ENCODE peak calls at places on chromosomes 1 and 21, in six cellular contexts. One of them, this sample, is unnamed.

GRCh38 chr1:99756598-99756997 is 9.8 kb downstream of the FRRS1 start:
- DNase-seq in mesenchymal stem cell: no peak
- DNase-seq in OCI-LY7: no peak
- DNase-seq in AG04450: no peak
- DNase-seq in IMR-90: peak; percentile 64
- DNase-seq in dorsolateral prefrontal cortex: no peak
- DNase-seq in this sample: no peak

GRCh38 chr1:63112155-63112914 is 210.0 kb upstream of the FOXD3 start:
- DNase-seq in mesenchymal stem cell: peak; percentile 74
- DNase-seq in OCI-LY7: no peak
- DNase-seq in dorsolateral prefrontal cortex: no peak
- DNase-seq in AG04450: no peak
- DNase-seq in IMR-90: peak; percentile 31
- DNase-seq in this sample: no peak

GRCh38 chr1:232457607-232458006 is 172.3 kb downstream of the SIPA1L2 start:
- DNase-seq in OCI-LY7: peak; percentile 45
- DNase-seq in AG04450: no peak
- DNase-seq in dorsolateral prefrontal cortex: no peak
- DNase-seq in mesenchymal stem cell: no peak
- DNase-seq in IMR-90: no peak
- DNase-seq in this sample: no peak

GRCh38 chr1:95323117-95323516 is 89.1 kb downstream of the RWDD3 start:
- DNase-seq in dorsolateral prefrontal cortex: peak; percentile 18
- DNase-seq in AG04450: no peak
- DNase-seq in OCI-LY7: no peak
- DNase-seq in mesenchymal stem cell: peak; percentile 36
- DNase-seq in IMR-90: no peak
- DNase-seq in this sample: no peak

GRCh38 chr21:27329255-27329851 is 362.5 kb upstream of the ADAMTS5 start:
- DNase-seq in dorsolateral prefrontal cortex: no peak
- DNase-seq in mesenchymal stem cell: peak; percentile 68
- DNase-seq in AG04450: peak; percentile 65
- DNase-seq in IMR-90: peak; percentile 82
- DNase-seq in OCI-LY7: no peak
- DNase-seq in this sample: no peak

GRCh38 chr1:154792899-154793298 is 77.2 kb downstream of the KCNN3 start:
- DNase-seq in dorsolateral prefrontal cortex: no peak
- DNase-seq in OCI-LY7: no peak
- DNase-seq in IMR-90: no peak
- DNase-seq in mesenchymal stem cell: no peak
- DNase-seq in AG04450: no peak
- DNase-seq in this sample: no peak

GRCh38 chr1:45843474-45843905 is 40.1 kb downstream of the MAST2 start:
- DNase-seq in dorsolateral prefrontal cortex: no peak
- DNase-seq in OCI-LY7: peak; percentile 61
- DNase-seq in mesenchymal stem cell: peak; percentile 35
- DNase-seq in AG04450: no peak
- DNase-seq in IMR-90: peak; percentile 69
- DNase-seq in this sample: no peak

GRCh38 chr1:194568610-194569009 is 1382.2 kb upstream of the B3GALT2 start:
- DNase-seq in dorsolateral prefrontal cortex: no peak
- DNase-seq in IMR-90: peak; percentile 12
- DNase-seq in AG04450: no peak
- DNase-seq in mesenchymal stem cell: no peak
- DNase-seq in OCI-LY7: no peak
- DNase-seq in this sample: no peak

GRCh38 chr1:235004276-235004675 is 124.4 kb downstream of the TOMM20 start:
- DNase-seq in mesenchymal stem cell: no peak
- DNase-seq in dorsolateral prefrontal cortex: no peak
- DNase-seq in AG04450: no peak
- DNase-seq in OCI-LY7: no peak
- DNase-seq in IMR-90: no peak
- DNase-seq in this sample: no peak

GRCh38 chr1:208243522-208243850 is 698 bp downstream of the PLXNA2 start:
- DNase-seq in IMR-90: no peak
- DNase-seq in OCI-LY7: no peak
- DNase-seq in dorsolateral prefrontal cortex: no peak
- DNase-seq in mesenchymal stem cell: no peak
- DNase-seq in AG04450: no peak
- DNase-seq in this sample: no peak

GRCh38 chr1:39115271-39116110 is 89.0 kb upstream of the MACF1 start:
- DNase-seq in dorsolateral prefrontal cortex: no peak
- DNase-seq in mesenchymal stem cell: peak; percentile 58
- DNase-seq in IMR-90: peak; percentile 88
- DNase-seq in OCI-LY7: no peak
- DNase-seq in AG04450: no peak
- DNase-seq in this sample: no peak

GRCh38 chr1:64857347-64857746 is 109.0 kb downstream of the JAK1 start:
- DNase-seq in IMR-90: no peak
- DNase-seq in AG04450: no peak
- DNase-seq in mesenchymal stem cell: no peak
- DNase-seq in dorsolateral prefrontal cortex: no peak
- DNase-seq in OCI-LY7: no peak
- DNase-seq in this sample: no peak

GRCh38 chr1:64851664-64852063 is 106.8 kb downstream of the RAVER2 start:
- DNase-seq in dorsolateral prefrontal cortex: no peak
- DNase-seq in OCI-LY7: no peak
- DNase-seq in IMR-90: no peak
- DNase-seq in AG04450: no peak
- DNase-seq in mesenchymal stem cell: no peak
- DNase-seq in this sample: no peak

GRCh38 chr1:64854674-64855073 is 109.8 kb downstream of the RAVER2 start:
- DNase-seq in dorsolateral prefrontal cortex: no peak
- DNase-seq in OCI-LY7: no peak
- DNase-seq in mesenchymal stem cell: no peak
- DNase-seq in IMR-90: no peak
- DNase-seq in AG04450: no peak
- DNase-seq in this sample: no peak

GRCh38 chr1:64855557-64855956 is 110.7 kb downstream of the RAVER2 start:
- DNase-seq in dorsolateral prefrontal cortex: no peak
- DNase-seq in mesenchymal stem cell: no peak
- DNase-seq in OCI-LY7: no peak
- DNase-seq in IMR-90: no peak
- DNase-seq in AG04450: no peak
- DNase-seq in this sample: no peak

DNA sequence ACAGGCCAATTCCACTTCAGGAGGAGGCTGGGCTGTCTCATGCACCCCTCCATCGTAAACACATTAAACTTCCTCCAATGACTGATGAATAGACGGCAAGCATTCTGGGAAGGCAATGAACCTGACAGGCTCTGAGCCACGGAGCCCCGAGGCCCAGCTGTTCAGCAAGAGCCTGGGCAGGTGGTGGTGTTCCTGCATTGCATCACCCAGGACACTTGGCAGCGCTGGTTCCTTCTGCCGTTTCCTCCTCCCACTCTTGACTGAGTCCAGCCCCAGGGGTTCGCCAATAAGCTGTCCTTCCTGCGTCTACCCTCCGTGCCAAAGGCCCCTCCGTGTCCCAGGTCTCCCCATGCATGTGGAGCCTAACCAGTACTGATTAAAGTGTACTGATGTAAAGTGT is 109.8 kb downstream of the JAK1 start:
- DNase-seq in OCI-LY7: peak; percentile 52
- DNase-seq in mesenchymal stem cell: no peak
- DNase-seq in IMR-90: peak; percentile 15
- DNase-seq in AG04450: no peak
- DNase-seq in dorsolateral prefrontal cortex: no peak
- DNase-seq in this sample: no peak
- H3K27ac ChIP-seq in OCI-LY7: no peak overlapping the region
- H3K27ac ChIP-seq in mesenchymal stem cell: no peak overlapping the region
- H3K27ac ChIP-seq in IMR-90: no peak overlapping the region
- H3K27ac ChIP-seq in AG04450: no peak overlapping the region
- H3K27ac ChIP-seq in dorsolateral prefrontal cortex: no peak overlapping the region
- H3K27ac ChIP-seq in this sample: no peak overlapping the region

DNA sequence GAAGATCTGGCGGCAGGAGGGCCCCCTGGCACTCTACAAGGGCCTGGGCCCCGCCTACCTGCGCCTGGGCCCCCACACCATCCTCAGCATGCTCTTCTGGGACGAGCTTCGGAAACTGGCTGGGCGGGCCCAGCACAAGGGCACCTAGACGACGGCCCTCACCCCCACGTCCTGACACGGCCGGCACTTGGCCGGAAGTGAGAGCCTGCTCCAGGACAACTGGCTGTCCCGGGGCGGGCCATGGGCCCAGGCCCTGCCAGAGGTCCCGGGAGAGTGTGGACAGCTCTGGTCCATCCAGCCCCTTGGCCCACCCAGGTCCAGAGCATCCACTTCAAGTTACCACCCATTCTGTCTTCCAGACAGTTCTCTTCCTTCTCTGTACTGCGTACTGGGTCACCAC is 3.0 kb upstream of the TMEM82 start:
- DNase-seq in OCI-LY7: no peak
- DNase-seq in mesenchymal stem cell: no peak
- DNase-seq in AG04450: no peak
- DNase-seq in IMR-90: no peak
- DNase-seq in dorsolateral prefrontal cortex: no peak
- DNase-seq in this sample: no peak
- H3K27ac ChIP-seq in OCI-LY7: no peak overlapping the region
- H3K27ac ChIP-seq in mesenchymal stem cell: no peak overlapping the region
- H3K27ac ChIP-seq in AG04450: no peak overlapping the region
- H3K27ac ChIP-seq in IMR-90: no peak overlapping the region
- H3K27ac ChIP-seq in dorsolateral prefrontal cortex: no peak overlapping the region
- H3K27ac ChIP-seq in this sample: no peak overlapping the region

DNA sequence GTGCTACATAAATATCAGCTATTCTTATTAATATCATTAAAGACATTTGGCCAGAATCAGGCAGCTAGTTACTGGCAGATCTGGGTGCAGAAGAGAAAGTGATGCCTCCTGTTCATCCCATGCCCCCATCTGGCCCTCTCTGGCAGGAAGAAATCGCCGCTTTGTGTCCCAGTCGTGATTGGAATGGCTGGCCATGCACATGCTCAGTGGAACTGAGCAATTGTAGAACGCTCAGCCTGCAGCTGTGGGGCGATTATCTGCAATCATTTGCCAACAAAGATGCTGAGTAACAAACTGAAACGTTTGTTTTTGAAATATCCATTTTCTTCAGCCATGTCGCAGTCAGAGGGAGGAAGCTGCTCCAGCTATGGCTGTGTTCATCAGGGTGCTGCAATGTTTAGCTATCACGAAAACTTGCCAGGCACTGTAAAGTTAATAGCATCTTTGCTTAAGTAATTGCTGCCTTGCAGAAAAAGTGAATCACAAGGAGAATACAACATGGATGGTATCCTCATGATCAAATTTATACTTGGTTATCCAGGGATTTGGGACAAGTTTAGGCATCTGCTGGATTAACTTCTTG is 36.5 kb downstream of the NGF start:
- DNase-seq in IMR-90: no peak
- DNase-seq in AG04450: no peak
- DNase-seq in dorsolateral prefrontal cortex: peak; percentile 31
- DNase-seq in OCI-LY7: no peak
- DNase-seq in mesenchymal stem cell: no peak
- DNase-seq in this sample: no peak
- H3K27ac ChIP-seq in IMR-90: no peak overlapping the region
- H3K27ac ChIP-seq in AG04450: no peak overlapping the region
- H3K27ac ChIP-seq in dorsolateral prefrontal cortex: peak overlapping the region; percentile 17
- H3K27ac ChIP-seq in OCI-LY7: no peak overlapping the region
- H3K27ac ChIP-seq in mesenchymal stem cell: no peak overlapping the region
- H3K27ac ChIP-seq in this sample: no peak overlapping the region

GRCh38 chr1:9555942-9556341 is 16.7 kb downstream of the SLC25A33 start:
- DNase-seq in OCI-LY7: no peak
- DNase-seq in IMR-90: no peak
- DNase-seq in mesenchymal stem cell: no peak
- DNase-seq in AG04450: no peak
- DNase-seq in dorsolateral prefrontal cortex: no peak
- DNase-seq in this sample: no peak
- H3K27ac ChIP-seq in OCI-LY7: no peak overlapping the region
- H3K27ac ChIP-seq in IMR-90: no peak overlapping the region
- H3K27ac ChIP-seq in mesenchymal stem cell: no peak overlapping the region
- H3K27ac ChIP-seq in AG04450: peak overlapping the region; percentile 11
- H3K27ac ChIP-seq in dorsolateral prefrontal cortex: peak overlapping the region; percentile 37
- H3K27ac ChIP-seq in this sample: peak overlapping the region; percentile 38

GRCh38 chr1:28913786-28914227 is 562 bp upstream of the EPB41 start:
- DNase-seq in mesenchymal stem cell: no peak
- DNase-seq in OCI-LY7: no peak
- DNase-seq in IMR-90: no peak
- DNase-seq in AG04450: no peak
- DNase-seq in dorsolateral prefrontal cortex: no peak
- DNase-seq in this sample: no peak
- H3K27ac ChIP-seq in mesenchymal stem cell: no peak overlapping the region
- H3K27ac ChIP-seq in OCI-LY7: peak overlapping the region; percentile 41
- H3K27ac ChIP-seq in IMR-90: no peak overlapping the region
- H3K27ac ChIP-seq in AG04450: no peak overlapping the region
- H3K27ac ChIP-seq in dorsolateral prefrontal cortex: peak overlapping the region; percentile 53
- H3K27ac ChIP-seq in this sample: no peak overlapping the region

GRCh38 chr21:32962286-32962685 is 63.4 kb upstream of the OLIG2 start:
- DNase-seq in dorsolateral prefrontal cortex: no peak
- DNase-seq in IMR-90: no peak
- DNase-seq in AG04450: no peak
- DNase-seq in mesenchymal stem cell: no peak
- DNase-seq in OCI-LY7: no peak
- DNase-seq in this sample: no peak
- H3K27ac ChIP-seq in dorsolateral prefrontal cortex: no peak overlapping the region
- H3K27ac ChIP-seq in IMR-90: no peak overlapping the region
- H3K27ac ChIP-seq in AG04450: no peak overlapping the region
- H3K27ac ChIP-seq in mesenchymal stem cell: no peak overlapping the region
- H3K27ac ChIP-seq in OCI-LY7: no peak overlapping the region
- H3K27ac ChIP-seq in this sample: no peak overlapping the region

GRCh38 chr21:38306833-38307232 is 50.0 kb downstream of the KCNJ15 start:
- DNase-seq in AG04450: peak; percentile 93
- DNase-seq in dorsolateral prefrontal cortex: no peak
- DNase-seq in OCI-LY7: no peak
- DNase-seq in IMR-90: peak; percentile 99
- DNase-seq in mesenchymal stem cell: peak; percentile 98
- DNase-seq in this sample: no peak

GRCh38 chr21:38308785-38309119 is 52.0 kb downstream of the KCNJ15 start:
- DNase-seq in mesenchymal stem cell: no peak
- DNase-seq in AG04450: no peak
- DNase-seq in IMR-90: no peak
- DNase-seq in dorsolateral prefrontal cortex: no peak
- DNase-seq in OCI-LY7: no peak
- DNase-seq in this sample: no peak

GRCh38 chr21:38308010-38308784 is 51.4 kb downstream of the KCNJ15 start:
- DNase-seq in mesenchymal stem cell: peak; percentile 69
- DNase-seq in IMR-90: peak; percentile 12
- DNase-seq in OCI-LY7: no peak
- DNase-seq in dorsolateral prefrontal cortex: no peak
- DNase-seq in AG04450: no peak
- DNase-seq in this sample: no peak

GRCh38 chr21:38303300-38303699 is 46.5 kb downstream of the KCNJ15 start:
- DNase-seq in mesenchymal stem cell: peak; percentile 91
- DNase-seq in dorsolateral prefrontal cortex: no peak
- DNase-seq in IMR-90: peak; percentile 88
- DNase-seq in AG04450: no peak
- DNase-seq in OCI-LY7: no peak
- DNase-seq in this sample: no peak

DNA sequence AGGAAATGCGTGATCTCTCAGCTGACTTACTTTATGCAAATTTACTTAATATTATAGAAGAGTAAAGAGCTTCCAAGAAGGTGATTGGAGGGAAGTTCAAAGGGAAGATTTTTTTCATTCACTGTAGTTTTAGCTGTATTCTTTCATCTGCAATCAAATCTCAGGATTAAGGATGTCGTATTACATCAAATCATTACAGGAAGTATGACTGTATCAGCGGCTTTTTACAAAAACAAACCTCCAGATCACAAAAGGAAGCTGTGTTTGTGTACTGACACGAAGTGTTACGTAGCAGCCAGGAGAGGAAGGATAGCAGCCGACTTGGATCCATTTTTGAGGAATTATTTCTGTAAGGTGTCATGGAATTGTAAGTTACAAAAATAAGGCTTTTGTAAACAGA is 49.6 kb downstream of the KCNJ15 start:
- DNase-seq in dorsolateral prefrontal cortex: no peak
- DNase-seq in AG04450: peak; percentile 70
- DNase-seq in IMR-90: peak; percentile 96
- DNase-seq in OCI-LY7: no peak
- DNase-seq in mesenchymal stem cell: no peak
- DNase-seq in this sample: no peak
- H3K27ac ChIP-seq in dorsolateral prefrontal cortex: no peak overlapping the region
- H3K27ac ChIP-seq in AG04450: peak overlapping the region; percentile 81
- H3K27ac ChIP-seq in IMR-90: peak overlapping the region; percentile 21
- H3K27ac ChIP-seq in OCI-LY7: no peak overlapping the region
- H3K27ac ChIP-seq in mesenchymal stem cell: peak overlapping the region; percentile 95
- H3K27ac ChIP-seq in this sample: no peak overlapping the region